ENCODE peak calls at places on chromosomes 3 and 15, in four cellular contexts. F, N, Z and X are unnamed samples.
A peak's percentile ranks its signal among the peaks of the same experiment; 100 is the strongest.

GRCh38 chr15:88650556-88650955 is 11.7 kb downstream of the ISG20 start:
- DNase-seq in F (no peak), N (no peak), Z (no peak), X (no peak)

GRCh38 chr3:40432793-40433192 is 24.3 kb upstream of the RPL14 start:
- DNase-seq in F (no peak), N (no peak), Z (no peak), X (no peak)

GRCh38 chr15:80415331-80415730 is 11.1 kb downstream of the ARNT2 start:
- DNase-seq in F (no peak), N (no peak), Z (no peak), X (no peak)

GRCh38 chr3:14836049-14836468 is 17.3 kb downstream of the FGD5 start:
- DNase-seq in F (no peak), N (peak; percentile 81), Z (no peak), X (no peak)

GRCh38 chr3:4904801-4905695 is 74.2 kb upstream of the BHLHE40 start:
- DNase-seq in F (peak; percentile 16), N (no peak), Z (no peak), X (no peak)

GRCh38 chr3:140292684-140293083 is 357.7 kb downstream of the CLSTN2 start:
- DNase-seq in F (peak; percentile 20), N (no peak), Z (no peak), X (no peak)

GRCh38 chr15:28252831-28253230 is 69.1 kb downstream of the HERC2 start:
- DNase-seq in F (no peak), N (no peak), Z (no peak), X (no peak)

GRCh38 chr15:81573098-81573746 is 199.2 kb upstream of the TMC3 start:
- DNase-seq in F (no peak), N (no peak), Z (no peak), X (no peak)

GRCh38 chr3:71309886-71310285 is 273.6 kb downstream of the FOXP1 start:
- DNase-seq in F (no peak), N (no peak), Z (no peak), X (no peak)

GRCh38 chr15:62486041-62486440 is 321.0 kb upstream of the C2CD4B start:
- DNase-seq in F (no peak), N (no peak), Z (no peak), X (no peak)

GRCh38 chr15:100926971-100927756 is 8.0 kb downstream of the LRRK1 start:
- DNase-seq in F (no peak), N (no peak), Z (no peak), X (no peak)

GRCh38 chr3:46496745-46497555 is 826 bp upstream of the RTP3 start:
- DNase-seq in F (no peak), N (no peak), Z (peak; percentile 51), X (no peak)

GRCh38 chr3:183826448-183826847 is 1.1 kb upstream of the MAP6D1 start:
- DNase-seq in F (no peak), N (no peak), Z (no peak), X (no peak)

GRCh38 chr15:98666841-98667240 is 18.5 kb downstream of the IGF1R start:
- DNase-seq in F (peak; percentile 70), N (no peak), Z (no peak), X (no peak)

GRCh38 chr3:141656771-141657170 is 81.3 kb upstream of the RNF7 start:
- DNase-seq in F (peak; percentile 21), N (no peak), Z (no peak), X (no peak)

GRCh38 chr15:49906976-49907375 is 212.1 kb downstream of the ATP8B4 start:
- DNase-seq in F (no peak), N (no peak), Z (no peak), X (no peak)

GRCh38 chr3:155853214-155854146 is 747 bp downstream of the SLC33A1 start:
- DNase-seq in F (no peak), N (no peak), Z (peak; percentile 31), X (no peak)

GRCh38 chr15:65249641-65250040 is 37.0 kb downstream of the PARP16 start:
- DNase-seq in F (no peak), N (no peak), Z (peak; percentile 11), X (no peak)

GRCh38 chr3:123338021-123338619 is 110.8 kb downstream of the ADCY5 start:
- DNase-seq in F (no peak), N (no peak), Z (no peak), X (no peak)

GRCh38 chr15:66938114-66938830 is 127.1 kb upstream of the SMAD3 start:
- DNase-seq in F (no peak), N (no peak), Z (no peak), X (no peak)

GRCh38 chr3:171323934-171324535 is 136.2 kb downstream of the TNIK start:
- DNase-seq in F (peak; percentile 32), N (no peak), Z (no peak), X (no peak)

GRCh38 chr3:185981621-185982020 is 43.8 kb upstream of the TRA2B start:
- DNase-seq in F (no peak), N (no peak), Z (no peak), X (no peak)

GRCh38 chr15:42085236-42085605 is 9.1 kb downstream of the PLA2G4D start:
- DNase-seq in F (no peak), N (no peak), Z (no peak), X (no peak)

GRCh38 chr15:58331562-58331902 is 100.3 kb upstream of the LIPC start:
- DNase-seq in F (no peak), N (no peak), Z (no peak), X (no peak)

GRCh38 chr3:197792019-197792647 is 1.1 kb downstream of the LRCH3 start:
- DNase-seq in F (no peak), N (no peak), Z (peak; percentile 53), X (no peak)

GRCh38 chr15:40695469-40695910 is 516 bp downstream of the RAD51 start:
- DNase-seq in F (peak; percentile 68), N (no peak), Z (no peak), X (peak; percentile 5)

GRCh38 chr3:159830523-159831151 is 158.0 kb upstream of the IL12A start:
- DNase-seq in F (peak; percentile 62), N (no peak), Z (no peak), X (no peak)

GRCh38 chr3:29280675-29281264 is at the start of gene RBMS3:
- DNase-seq in F (peak; percentile 98), N (peak; percentile 82), Z (peak; percentile 63), X (no peak)

GRCh38 chr3:164416491-164417222 is 661.6 kb downstream of the SI start:
- DNase-seq in F (peak; percentile 30), N (no peak), Z (no peak), X (no peak)